ENCODE peak calls at places on chromosome 19, in nine cellular contexts. One of them, this sample, is unnamed.

GRCh38 chr19:10009269-10009665 is 1.0 kb downstream of the COL5A3 start:
- DNase-seq in CD4-positive, alpha-beta memory T cell: peak
- DNase-seq in substantia nigra: no peak
- DNase-seq in colonic mucosa: peak
- DNase-seq in CD8-positive, alpha-beta T cell: peak
- DNase-seq in uterus: peak
- DNase-seq in suprapubic skin: peak
- DNase-seq in OCI-LY7: no peak
- DNase-seq in cardiac muscle cell: peak
- DNase-seq in this sample: peak

GRCh38 chr19:16160943-16161560 is 12.3 kb downstream of the CIB3 start:
- DNase-seq in CD4-positive, alpha-beta memory T cell: no peak
- DNase-seq in substantia nigra: no peak
- DNase-seq in colonic mucosa: peak
- DNase-seq in CD8-positive, alpha-beta T cell: no peak
- DNase-seq in uterus: no peak
- DNase-seq in suprapubic skin: no peak
- DNase-seq in OCI-LY7: no peak
- DNase-seq in cardiac muscle cell: peak
- DNase-seq in this sample: no peak

GRCh38 chr19:54209748-54210494 is 9.3 kb downstream of the RPS9 start:
- DNase-seq in CD4-positive, alpha-beta memory T cell: no peak
- DNase-seq in substantia nigra: peak
- DNase-seq in colonic mucosa: peak
- DNase-seq in CD8-positive, alpha-beta T cell: no peak
- DNase-seq in uterus: peak
- DNase-seq in suprapubic skin: peak
- DNase-seq in OCI-LY7: no peak
- DNase-seq in cardiac muscle cell: peak
- DNase-seq in this sample: peak

GRCh38 chr19:18551631-18552030 is 6.0 kb upstream of the KXD1 start:
- DNase-seq in CD4-positive, alpha-beta memory T cell: no peak
- DNase-seq in substantia nigra: no peak
- DNase-seq in colonic mucosa: no peak
- DNase-seq in CD8-positive, alpha-beta T cell: no peak
- DNase-seq in uterus: no peak
- DNase-seq in suprapubic skin: no peak
- DNase-seq in OCI-LY7: no peak
- DNase-seq in cardiac muscle cell: no peak
- DNase-seq in this sample: no peak

GRCh38 chr19:55441692-55442321 is 1.3 kb downstream of the SHISA7 start:
- DNase-seq in CD4-positive, alpha-beta memory T cell: no peak
- DNase-seq in substantia nigra: no peak
- DNase-seq in colonic mucosa: no peak
- DNase-seq in CD8-positive, alpha-beta T cell: no peak
- DNase-seq in uterus: no peak
- DNase-seq in suprapubic skin: no peak
- DNase-seq in OCI-LY7: no peak
- DNase-seq in cardiac muscle cell: no peak
- DNase-seq in this sample: no peak

GRCh38 chr19:11306337-11306736 is 10.4 kb downstream of the TSPAN16 start:
- DNase-seq in CD4-positive, alpha-beta memory T cell: no peak
- DNase-seq in substantia nigra: no peak
- DNase-seq in colonic mucosa: no peak
- DNase-seq in CD8-positive, alpha-beta T cell: no peak
- DNase-seq in uterus: no peak
- DNase-seq in suprapubic skin: no peak
- DNase-seq in OCI-LY7: no peak
- DNase-seq in cardiac muscle cell: peak
- DNase-seq in this sample: no peak

GRCh38 chr19:55391702-55392615 is 6.2 kb downstream of the RPL28 start:
- DNase-seq in CD4-positive, alpha-beta memory T cell: no peak
- DNase-seq in substantia nigra: no peak
- DNase-seq in colonic mucosa: no peak
- DNase-seq in CD8-positive, alpha-beta T cell: no peak
- DNase-seq in uterus: no peak
- DNase-seq in suprapubic skin: no peak
- DNase-seq in OCI-LY7: no peak
- DNase-seq in cardiac muscle cell: no peak
- DNase-seq in this sample: no peak

GRCh38 chr19:29952646-29953045 is 10.6 kb downstream of the URI1 start:
- DNase-seq in CD4-positive, alpha-beta memory T cell: no peak
- DNase-seq in substantia nigra: no peak
- DNase-seq in colonic mucosa: no peak
- DNase-seq in CD8-positive, alpha-beta T cell: no peak
- DNase-seq in uterus: no peak
- DNase-seq in suprapubic skin: no peak
- DNase-seq in OCI-LY7: no peak
- DNase-seq in cardiac muscle cell: no peak
- DNase-seq in this sample: no peak

GRCh38 chr19:55958356-55958755 is 10.7 kb downstream of the NLRP8 start:
- DNase-seq in CD4-positive, alpha-beta memory T cell: no peak
- DNase-seq in substantia nigra: no peak
- DNase-seq in colonic mucosa: no peak
- DNase-seq in CD8-positive, alpha-beta T cell: no peak
- DNase-seq in uterus: no peak
- DNase-seq in suprapubic skin: no peak
- DNase-seq in OCI-LY7: no peak
- DNase-seq in cardiac muscle cell: no peak
- DNase-seq in this sample: no peak

GRCh38 chr19:9937001-9937411 is 691 bp upstream of the OLFM2 start:
- DNase-seq in CD4-positive, alpha-beta memory T cell: no peak
- DNase-seq in substantia nigra: no peak
- DNase-seq in colonic mucosa: no peak
- DNase-seq in CD8-positive, alpha-beta T cell: no peak
- DNase-seq in uterus: peak
- DNase-seq in suprapubic skin: no peak
- DNase-seq in OCI-LY7: no peak
- DNase-seq in cardiac muscle cell: no peak
- DNase-seq in this sample: no peak

GRCh38 chr19:40592170-40592569 is 9.0 kb upstream of the LTBP4 start:
- DNase-seq in CD4-positive, alpha-beta memory T cell: no peak
- DNase-seq in substantia nigra: no peak
- DNase-seq in colonic mucosa: no peak
- DNase-seq in CD8-positive, alpha-beta T cell: no peak
- DNase-seq in uterus: no peak
- DNase-seq in suprapubic skin: no peak
- DNase-seq in OCI-LY7: peak
- DNase-seq in cardiac muscle cell: peak
- DNase-seq in this sample: no peak

DNA sequence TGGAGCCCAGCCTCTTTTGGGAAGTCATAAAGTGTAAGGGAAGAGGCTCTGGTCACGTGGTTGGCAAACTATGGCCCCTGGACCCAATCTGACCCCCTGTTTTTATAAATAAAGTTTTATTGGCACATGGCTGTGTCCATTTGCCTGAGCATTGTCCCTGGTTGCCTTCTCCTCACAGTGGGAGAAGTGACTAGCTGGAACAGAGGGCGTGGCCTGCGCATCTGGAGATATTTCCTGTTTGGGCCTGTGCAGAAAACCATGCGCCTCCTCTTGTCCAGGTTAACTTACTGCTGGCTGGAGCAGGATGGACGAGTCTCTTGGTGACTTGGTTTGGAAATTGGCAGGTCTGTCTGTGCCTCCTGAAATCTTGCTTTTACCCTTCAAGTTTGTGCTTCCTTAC is 48.3 kb downstream of the KDM4B start:
- DNase-seq in CD4-positive, alpha-beta memory T cell: no peak
- DNase-seq in substantia nigra: no peak
- DNase-seq in colonic mucosa: no peak
- DNase-seq in CD8-positive, alpha-beta T cell: no peak
- DNase-seq in uterus: no peak
- DNase-seq in suprapubic skin: no peak
- DNase-seq in OCI-LY7: no peak
- DNase-seq in cardiac muscle cell: no peak
- DNase-seq in this sample: no peak
- H3K27ac ChIP-seq in CD4-positive, alpha-beta memory T cell: no peak
- H3K27ac ChIP-seq in substantia nigra: no peak
- H3K27ac ChIP-seq in colonic mucosa: no peak
- H3K27ac ChIP-seq in CD8-positive, alpha-beta T cell: no peak
- H3K27ac ChIP-seq in uterus: no peak
- H3K27ac ChIP-seq in suprapubic skin: peak
- H3K27ac ChIP-seq in OCI-LY7: no peak
- H3K27ac ChIP-seq in cardiac muscle cell: no peak
- H3K27ac ChIP-seq in this sample: no peak

GRCh38 chr19:6767081-6767356 is 216 bp downstream of the SH2D3A start:
- DNase-seq in CD4-positive, alpha-beta memory T cell: no peak
- DNase-seq in substantia nigra: no peak
- DNase-seq in colonic mucosa: peak
- DNase-seq in CD8-positive, alpha-beta T cell: no peak
- DNase-seq in uterus: no peak
- DNase-seq in suprapubic skin: no peak
- DNase-seq in OCI-LY7: peak
- DNase-seq in cardiac muscle cell: no peak
- DNase-seq in this sample: no peak

GRCh38 chr19:6767357-6768235 is at the start of gene SH2D3A:
- DNase-seq in CD4-positive, alpha-beta memory T cell: peak
- DNase-seq in substantia nigra: no peak
- DNase-seq in colonic mucosa: peak
- DNase-seq in CD8-positive, alpha-beta T cell: peak
- DNase-seq in uterus: peak
- DNase-seq in suprapubic skin: peak
- DNase-seq in OCI-LY7: peak
- DNase-seq in cardiac muscle cell: peak
- DNase-seq in this sample: peak

GRCh38 chr19:6765738-6766356 is 1.4 kb downstream of the SH2D3A start:
- DNase-seq in CD4-positive, alpha-beta memory T cell: no peak
- DNase-seq in substantia nigra: no peak
- DNase-seq in colonic mucosa: peak
- DNase-seq in CD8-positive, alpha-beta T cell: no peak
- DNase-seq in uterus: no peak
- DNase-seq in suprapubic skin: peak
- DNase-seq in OCI-LY7: peak
- DNase-seq in cardiac muscle cell: no peak
- DNase-seq in this sample: peak

GRCh38 chr19:6768236-6768785 is 1.1 kb upstream of the SH2D3A start:
- DNase-seq in CD4-positive, alpha-beta memory T cell: no peak
- DNase-seq in substantia nigra: no peak
- DNase-seq in colonic mucosa: no peak
- DNase-seq in CD8-positive, alpha-beta T cell: no peak
- DNase-seq in uterus: no peak
- DNase-seq in suprapubic skin: no peak
- DNase-seq in OCI-LY7: no peak
- DNase-seq in cardiac muscle cell: no peak
- DNase-seq in this sample: no peak

DNA sequence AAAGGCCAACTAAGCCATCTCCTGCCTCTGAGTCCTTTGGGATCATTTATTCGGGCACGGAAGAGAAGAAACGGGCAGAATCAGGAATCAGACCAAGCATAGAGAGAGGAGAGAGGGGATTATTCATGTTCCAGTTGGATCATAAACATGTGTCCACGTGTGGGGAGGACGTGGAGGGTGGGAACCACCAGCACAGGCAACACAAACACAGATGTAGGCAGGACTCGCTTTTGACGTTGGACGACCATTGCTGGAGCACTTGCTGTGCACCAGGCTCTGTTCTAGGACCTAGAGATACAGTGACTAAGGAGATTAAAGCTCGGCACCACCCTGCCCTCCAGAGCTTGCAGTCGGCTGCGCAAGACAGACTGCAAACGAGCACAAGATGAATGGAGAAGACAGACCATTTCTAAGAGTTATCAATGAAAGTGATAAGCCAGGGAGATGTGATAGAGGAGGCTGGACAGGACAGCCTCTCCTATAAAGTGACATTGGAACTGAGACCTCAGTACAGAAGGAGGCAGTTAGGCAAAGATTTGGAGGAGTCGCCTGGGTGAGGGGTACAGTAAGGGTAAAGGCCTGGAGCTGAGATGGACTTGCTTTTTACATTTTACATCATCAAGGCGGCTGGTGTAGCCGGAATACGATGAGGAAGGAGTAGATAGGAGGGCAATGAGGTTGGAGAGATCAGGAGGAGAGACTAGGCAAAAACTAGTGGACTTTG is 716 bp downstream of the SH2D3A start:
- DNase-seq in CD4-positive, alpha-beta memory T cell: peak
- DNase-seq in substantia nigra: no peak
- DNase-seq in colonic mucosa: no peak
- DNase-seq in CD8-positive, alpha-beta T cell: no peak
- DNase-seq in uterus: no peak
- DNase-seq in suprapubic skin: no peak
- DNase-seq in OCI-LY7: peak
- DNase-seq in cardiac muscle cell: no peak
- DNase-seq in this sample: no peak
- H3K27ac ChIP-seq in CD4-positive, alpha-beta memory T cell: peak
- H3K27ac ChIP-seq in substantia nigra: no peak
- H3K27ac ChIP-seq in colonic mucosa: peak
- H3K27ac ChIP-seq in CD8-positive, alpha-beta T cell: peak
- H3K27ac ChIP-seq in uterus: no peak
- H3K27ac ChIP-seq in suprapubic skin: peak
- H3K27ac ChIP-seq in OCI-LY7: peak
- H3K27ac ChIP-seq in cardiac muscle cell: no peak
- H3K27ac ChIP-seq in this sample: peak

DNA sequence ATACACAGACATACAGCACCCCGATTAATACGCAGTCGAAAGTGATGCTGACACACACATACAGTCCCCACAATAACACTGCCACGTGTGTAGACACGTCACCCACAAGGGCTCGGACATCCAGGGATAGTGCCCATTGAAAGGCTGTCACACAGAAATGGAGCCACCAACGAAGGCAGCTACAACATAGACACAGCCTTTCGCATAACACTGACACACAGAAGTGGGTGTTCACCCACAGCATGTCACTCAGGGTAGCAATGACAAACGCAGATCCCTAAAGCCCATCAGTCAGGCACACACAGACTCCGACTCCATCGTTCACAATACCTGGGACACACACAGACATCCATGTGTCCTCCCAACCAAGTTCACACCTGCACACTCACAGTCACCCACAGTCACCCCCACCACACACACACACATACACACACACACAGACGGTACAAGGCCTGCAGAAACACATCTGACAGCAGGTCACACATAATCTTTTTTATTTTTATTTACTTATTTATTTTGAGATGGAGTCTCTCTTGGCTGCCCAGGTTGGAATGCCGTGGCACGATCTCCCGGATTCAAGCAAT is 10.4 kb upstream of the NANOS3 start:
- DNase-seq in CD4-positive, alpha-beta memory T cell: no peak
- DNase-seq in substantia nigra: no peak
- DNase-seq in colonic mucosa: no peak
- DNase-seq in CD8-positive, alpha-beta T cell: no peak
- DNase-seq in uterus: no peak
- DNase-seq in suprapubic skin: no peak
- DNase-seq in OCI-LY7: no peak
- DNase-seq in cardiac muscle cell: no peak
- DNase-seq in this sample: no peak
- H3K27ac ChIP-seq in CD4-positive, alpha-beta memory T cell: no peak
- H3K27ac ChIP-seq in substantia nigra: no peak
- H3K27ac ChIP-seq in colonic mucosa: no peak
- H3K27ac ChIP-seq in CD8-positive, alpha-beta T cell: no peak
- H3K27ac ChIP-seq in uterus: no peak
- H3K27ac ChIP-seq in suprapubic skin: no peak
- H3K27ac ChIP-seq in OCI-LY7: no peak
- H3K27ac ChIP-seq in cardiac muscle cell: no peak
- H3K27ac ChIP-seq in this sample: no peak

DNA sequence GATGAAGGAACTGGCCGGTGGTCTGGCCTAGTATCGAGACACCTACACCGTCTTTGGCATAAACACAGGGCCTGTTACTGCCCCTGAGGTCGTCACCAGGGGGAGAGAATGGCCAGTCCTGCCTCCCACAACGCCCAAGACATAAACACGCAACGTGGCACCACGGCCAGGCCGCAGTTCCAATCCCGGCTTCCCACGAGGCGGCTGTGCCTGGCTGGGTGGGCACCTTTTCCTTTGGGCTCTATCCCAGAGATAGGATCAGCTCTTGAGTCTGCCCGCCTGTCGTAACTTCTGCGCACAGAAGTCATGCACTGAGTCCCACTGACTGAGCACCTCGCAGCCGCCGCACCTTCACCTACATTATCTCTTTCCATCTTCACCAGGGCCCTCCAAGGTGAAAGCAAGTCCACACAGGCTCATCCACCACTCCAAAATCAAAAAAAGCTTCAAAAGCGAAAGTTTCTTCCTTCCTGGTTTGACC is 1.1 kb downstream of the MIER2 start:
- DNase-seq in CD4-positive, alpha-beta memory T cell: no peak
- DNase-seq in substantia nigra: no peak
- DNase-seq in colonic mucosa: no peak
- DNase-seq in CD8-positive, alpha-beta T cell: no peak
- DNase-seq in uterus: no peak
- DNase-seq in suprapubic skin: peak
- DNase-seq in OCI-LY7: peak
- DNase-seq in cardiac muscle cell: peak
- DNase-seq in this sample: no peak
- H3K27ac ChIP-seq in CD4-positive, alpha-beta memory T cell: peak
- H3K27ac ChIP-seq in substantia nigra: no peak
- H3K27ac ChIP-seq in colonic mucosa: peak
- H3K27ac ChIP-seq in CD8-positive, alpha-beta T cell: peak
- H3K27ac ChIP-seq in uterus: peak
- H3K27ac ChIP-seq in suprapubic skin: peak
- H3K27ac ChIP-seq in OCI-LY7: no peak
- H3K27ac ChIP-seq in cardiac muscle cell: no peak
- H3K27ac ChIP-seq in this sample: peak